ENCODE peak calls at places on chromosomes 4 and X, in five cellular contexts. L is GM12878, X is K562, V is SK-N-SH, T is HepG2. J is an unnamed sample.

GRCh38 chr4:135564090-135564489 is 1362.5 kb upstream of the PABPC4L start:
- DNase-seq in L (no peak), V (no peak), X (no peak), T (no peak), J (no peak)

GRCh38 chrX:124033821-124034220 is 72.3 kb downstream of the STAG2 start:
- DNase-seq in T (no peak), V (no peak), L (no peak), X (no peak), J (no peak)

GRCh38 chr4:170990989-170991589 is 822.1 kb upstream of the GALNTL6 start:
- DNase-seq in V (peak; percentile 17), X (no peak), T (peak; percentile 23), L (no peak), J (peak; percentile 38)

GRCh38 chrX:46447384-46447783 is 97.8 kb downstream of the ZNF674 start:
- DNase-seq in X (no peak), T (peak; percentile 23), L (no peak), V (no peak), J (no peak)

GRCh38 chr4:147820975-147821374 is 89.1 kb downstream of the ARHGAP10 start:
- DNase-seq in T (no peak), X (no peak), L (no peak), V (no peak), J (no peak)

GRCh38 chr4:94934864-94935263 is 177.1 kb downstream of the BMPR1B start:
- DNase-seq in X (no peak), T (no peak), V (no peak), L (no peak), J (no peak)

GRCh38 chr4:169243808-169244207 is 26.9 kb downstream of the SH3RF1 start:
- DNase-seq in V (no peak), L (no peak), T (peak; percentile 73), X (no peak), J (no peak)

GRCh38 chr4:56466910-56467283 is 520 bp upstream of the SRP72 start:
- DNase-seq in V (peak; percentile 22), T (no peak), L (no peak), X (no peak), J (no peak)

GRCh38 chr4:185099024-185099682 is 43.9 kb upstream of the SLC25A4 start:
- DNase-seq in T (no peak), V (no peak), X (no peak), L (no peak), J (no peak)

GRCh38 chr4:629916-630641 is 4.7 kb downstream of the PDE6B start:
- DNase-seq in L (no peak), X (no peak), T (no peak), V (peak; percentile 24), J (no peak)

GRCh38 chr4:159041058-159042034 is 61.5 kb upstream of the RAPGEF2 start:
- DNase-seq in V (no peak), X (no peak), L (no peak), T (no peak), J (no peak)

DNA sequence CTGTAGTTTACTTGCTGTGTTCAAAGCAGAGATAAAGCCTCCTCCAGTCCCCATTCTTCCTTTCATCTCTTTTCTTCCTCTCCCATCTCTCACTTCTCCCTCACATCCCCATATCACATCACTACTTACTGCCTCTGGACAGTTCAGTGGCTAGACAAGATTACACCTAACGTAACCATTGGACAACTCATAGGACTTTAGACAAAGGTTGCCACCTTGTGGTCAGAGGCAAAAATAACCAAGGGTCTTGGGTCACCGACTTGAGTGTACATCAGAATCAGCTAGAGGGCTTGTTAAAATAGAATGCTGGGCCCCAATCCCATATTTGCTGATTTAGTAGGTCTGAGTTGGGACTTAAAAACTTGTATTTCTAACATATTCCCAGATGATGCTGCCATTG is 109.3 kb upstream of the DGKK start:
- DNase-seq in T (peak; percentile 68), L (peak; percentile 11), X (peak; percentile 25), V (peak; percentile 40), J (peak; percentile 8)
- TF ChIP-seq GABPA in T (no peak), L (no peak), X (no peak), V (no peak), J (no peak)

GRCh38 chr4:41540687-41541086 is 2.7 kb downstream of the LIMCH1 start:
- DNase-seq in L (no peak), V (no peak), T (no peak), X (no peak), J (no peak)

GRCh38 chr4:41538887-41539498 is 1.0 kb downstream of the LIMCH1 start:
- DNase-seq in L (no peak), X (no peak), V (no peak), T (no peak), J (no peak)

GRCh38 chr4:41541697-41542096 is 3.7 kb downstream of the LIMCH1 start:
- DNase-seq in L (no peak), T (no peak), X (no peak), V (no peak), J (no peak)

GRCh38 chr4:41538017-41538733 is at the start of gene LIMCH1:
- DNase-seq in V (no peak), X (no peak), T (no peak), L (no peak), J (no peak)

DNA sequence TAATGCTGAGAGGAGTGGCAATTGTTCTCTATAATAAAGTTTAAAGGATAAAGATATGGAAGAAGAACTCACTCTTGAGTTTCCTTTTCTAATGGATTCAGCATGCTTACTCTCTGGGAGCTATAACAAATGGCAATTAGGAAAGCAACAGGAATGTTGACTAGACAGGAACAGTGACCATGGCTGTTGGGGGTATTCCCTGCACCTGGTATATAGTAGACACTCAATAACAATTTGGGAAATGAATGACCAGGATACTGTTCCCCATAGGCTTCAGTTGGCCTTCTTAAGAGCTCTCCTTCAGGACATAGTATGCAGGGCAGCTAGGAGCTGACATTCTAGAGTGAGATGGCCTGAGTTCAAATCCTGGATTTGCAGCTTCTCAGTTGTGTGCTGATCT is 1.8 kb downstream of the LIMCH1 start:
- DNase-seq in X (no peak), T (no peak), L (no peak), V (no peak), J (no peak)
- TF ChIP-seq REST in X (no peak), T (no peak), L (no peak), V (no peak), J (no peak)

GRCh38 chr4:12293906-12294525 is 865.3 kb upstream of the HS3ST1 start:
- DNase-seq in T (no peak), X (no peak), L (no peak), V (no peak), J (no peak)

DNA sequence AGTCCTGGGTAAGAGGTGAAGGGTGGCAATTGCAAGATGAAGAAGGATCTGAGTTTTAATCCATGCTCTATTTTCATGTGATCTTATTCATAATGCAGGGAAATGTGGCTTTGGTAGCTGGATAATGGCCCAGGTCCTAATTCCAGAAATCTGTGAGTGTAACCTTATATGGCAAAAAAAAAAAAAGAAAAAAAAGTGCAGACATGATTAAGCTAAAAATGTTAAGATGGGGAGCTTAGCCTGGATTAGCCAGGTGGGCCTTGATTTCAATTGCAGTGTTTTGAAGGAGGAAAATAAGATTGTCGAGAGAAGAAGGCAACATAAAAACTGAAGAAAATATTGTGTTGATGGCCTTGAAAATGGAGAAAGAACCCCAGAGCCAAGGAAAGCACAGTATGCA is 867.7 kb upstream of the HS3ST1 start:
- DNase-seq in X (no peak), T (no peak), V (no peak), L (no peak), J (no peak)
- TF ChIP-seq GABPA in X (no peak), T (no peak), V (no peak), L (no peak), J (no peak)

GRCh38 chrX:13684361-13684760 is 4.6 kb upstream of the RAB9A start:
- DNase-seq in X (no peak), T (no peak), V (no peak), L (no peak), J (no peak)

GRCh38 chrX:13681595-13681994 is 7.3 kb upstream of the RAB9A start:
- DNase-seq in X (no peak), T (no peak), V (no peak), L (no peak), J (no peak)

GRCh38 chrX:13687203-13687602 is 1.7 kb upstream of the RAB9A start:
- DNase-seq in T (no peak), X (no peak), L (no peak), V (no peak), J (no peak)

GRCh38 chrX:13688384-13688771 is 550 bp upstream of the RAB9A start:
- DNase-seq in L (no peak), V (peak; percentile 17), X (no peak), T (no peak), J (no peak)

DNA sequence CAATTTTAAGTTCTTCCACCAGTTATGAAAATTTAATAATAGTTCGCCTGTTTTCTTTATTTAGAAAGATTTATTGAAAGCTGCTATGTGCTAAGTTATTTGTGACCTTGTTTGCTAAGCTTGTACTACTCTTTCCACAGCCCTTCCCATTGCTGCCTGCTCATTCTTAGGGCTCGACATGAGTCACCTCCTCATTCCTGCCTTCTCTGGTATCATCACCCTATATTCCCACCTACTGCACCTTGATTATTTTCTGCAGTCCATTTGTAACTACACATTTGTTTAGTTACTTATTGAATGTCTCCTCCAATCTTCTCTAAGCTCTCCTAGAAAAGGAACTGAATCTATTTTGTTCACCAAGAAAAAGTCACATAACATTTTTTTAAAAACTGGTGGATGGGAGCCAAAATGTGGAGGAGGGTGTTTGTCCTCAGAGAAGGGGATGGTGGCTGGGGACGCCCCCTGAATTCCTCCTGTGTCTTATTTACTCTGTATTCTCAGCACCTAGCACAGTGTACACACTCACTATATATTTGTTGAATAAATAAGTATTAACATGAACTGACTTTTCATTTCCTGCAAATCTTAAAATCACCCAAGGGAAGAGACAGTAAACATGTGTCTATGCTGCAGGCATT is 3.7 kb upstream of the RAB9A start:
- DNase-seq in V (no peak), X (no peak), T (no peak), L (no peak), J (no peak)
- TF ChIP-seq REST in V (no peak), X (no peak), T (no peak), L (no peak), J (no peak)

DNA sequence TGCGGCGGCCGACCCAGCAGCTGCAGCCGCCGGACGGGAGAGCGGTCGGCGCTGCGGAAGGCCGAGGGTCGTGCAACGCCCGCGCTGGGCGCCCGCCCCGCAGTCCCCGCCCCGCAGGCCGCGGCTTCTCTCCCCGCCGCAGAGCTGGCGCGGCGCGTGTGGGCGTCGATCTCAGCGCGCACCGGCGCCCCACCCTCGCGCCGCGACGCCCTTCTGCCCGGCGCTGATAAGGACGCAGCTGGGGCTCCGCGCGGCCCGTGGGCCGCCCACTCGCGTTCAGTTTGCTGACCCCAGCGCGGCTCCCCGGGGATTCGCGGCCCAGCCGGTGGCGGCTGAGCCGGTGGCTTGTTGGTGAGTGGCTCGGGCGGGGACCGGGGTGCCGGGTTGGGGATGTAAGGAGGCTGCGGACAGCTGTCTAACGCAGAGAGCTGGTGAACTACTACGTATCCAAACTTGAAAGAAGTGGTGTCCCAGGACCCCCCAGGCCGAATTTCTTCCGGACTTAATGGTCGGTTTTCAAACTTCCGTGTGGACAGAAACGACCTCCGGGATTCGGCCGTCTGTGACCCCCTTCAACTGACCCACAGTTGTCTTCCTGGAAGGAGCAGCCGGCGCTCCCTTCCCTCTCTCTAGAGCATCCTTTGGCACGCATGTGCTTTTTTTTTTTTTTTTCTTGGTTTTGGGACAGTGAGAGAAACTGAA is 1.6 kb downstream of the FHDC1 start:
- DNase-seq in T (no peak), X (peak; percentile 87), V (peak; percentile 78), L (no peak), J (no peak)
- TF ChIP-seq GABPA in T (no peak), X (no peak), V (no peak), L (no peak), J (no peak)

GRCh38 chr4:16938641-16939040 is 40.2 kb upstream of the LDB2 start:
- DNase-seq in V (peak; percentile 52), T (no peak), X (no peak), L (no peak), J (no peak)
- TF ChIP-seq REST in V (no peak), T (no peak), X (no peak), L (no peak), J (no peak)

J was measured in HL-60.